ENCODE peak calls at places on chromosomes 16 and 17, in four cellular contexts. C, P, D and M are unnamed samples.

GRCh38 chr17:17849147-17849820 is 12.5 kb upstream of the SREBF1 start:
- DNase-seq in C (peak), P (peak), D (peak), M (peak)

GRCh38 chr17:32588982-32589381 is 102.2 kb downstream of the CDK5R1 start:
- DNase-seq in C (no peak), P (no peak), D (no peak), M (no peak)

GRCh38 chr17:31869031-31869430 is 10.0 kb upstream of the COPRS start:
- DNase-seq in C (no peak), P (no peak), D (no peak), M (no peak)

GRCh38 chr16:85176541-85177447 is 64.5 kb upstream of the CIBAR2 start:
- DNase-seq in C (no peak), P (no peak), D (no peak), M (no peak)

GRCh38 chr17:5800646-5801045 is 216.3 kb upstream of the NLRP1 start:
- DNase-seq in C (no peak), P (no peak), D (no peak), M (no peak)

GRCh38 chr16:88655053-88655732 is 4.3 kb upstream of the CYBA start:
- DNase-seq in C (no peak), P (no peak), D (no peak), M (no peak)

GRCh38 chr17:82399030-82399429 is 19.1 kb upstream of the HEXD start:
- DNase-seq in C (peak), P (no peak), D (no peak), M (no peak)

GRCh38 chr16:73254983-73255382 is 207.1 kb upstream of the ZFHX3 start:
- DNase-seq in C (no peak), P (no peak), D (no peak), M (no peak)

GRCh38 chr16:87822002-87822390 is 47.3 kb downstream of the SLC7A5 start:
- DNase-seq in C (no peak), P (no peak), D (no peak), M (no peak)

GRCh38 chr16:47725188-47725695 is 264.1 kb downstream of the PHKB start:
- DNase-seq in C (no peak), P (no peak), D (no peak), M (no peak)

GRCh38 chr16:17228708-17229055 is 242.1 kb downstream of the XYLT1 start:
- DNase-seq in C (no peak), P (no peak), D (no peak), M (no peak)

GRCh38 chr16:9225527-9226316 is 134.3 kb downstream of the HAPSTR1 start:
- DNase-seq in C (no peak), P (no peak), D (no peak), M (peak)
- TF ChIP-seq CTCF in C (no peak), P (peak), D (no peak), M (no peak)

DNA sequence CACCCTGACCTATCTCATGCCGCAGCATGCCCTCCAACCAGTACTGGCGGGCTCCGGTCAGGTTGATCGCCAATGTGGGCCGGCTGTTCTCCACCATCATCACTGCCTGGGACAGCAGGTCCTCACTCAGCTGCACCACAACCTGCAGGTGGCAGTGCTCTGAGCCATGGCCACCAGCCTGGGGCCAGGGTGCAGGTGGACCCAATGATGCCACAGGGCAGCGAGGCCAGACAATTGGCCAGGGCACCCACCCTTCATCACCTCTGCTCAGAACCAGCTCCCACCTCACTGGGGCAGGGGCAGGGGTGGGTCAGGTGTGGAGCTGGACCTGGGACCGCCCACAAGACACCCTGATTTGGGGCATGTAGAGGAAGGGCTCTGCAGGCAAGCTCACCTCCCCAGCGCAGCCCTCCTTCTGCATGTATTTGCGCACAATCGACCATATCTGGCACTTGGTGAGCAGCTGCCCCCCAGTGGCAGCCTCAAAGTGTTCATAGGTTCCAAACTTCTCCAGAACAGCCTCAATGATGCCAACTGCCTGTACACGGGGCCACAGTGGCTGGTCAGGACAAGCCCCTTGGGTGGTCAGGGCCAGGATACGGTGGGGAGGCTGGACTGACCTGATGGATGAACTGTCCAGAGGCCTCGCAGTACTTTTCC is 4.2 kb downstream of the MATCAP1 start:
- DNase-seq in C (no peak), P (no peak), D (no peak), M (no peak)
- TF ChIP-seq CTCF in C (no peak), P (no peak), D (no peak), M (peak)

GRCh38 chr17:65219707-65220106 is 82.5 kb downstream of the RGS9 start:
- DNase-seq in C (no peak), P (no peak), D (no peak), M (no peak)

GRCh38 chr17:65220732-65221131 is 83.6 kb downstream of the RGS9 start:
- DNase-seq in C (peak), P (no peak), D (no peak), M (no peak)

GRCh38 chr17:65222216-65222738 is 85.1 kb downstream of the RGS9 start:
- DNase-seq in C (peak), P (no peak), D (no peak), M (no peak)

GRCh38 chr17:65218261-65218660 is 81.1 kb downstream of the RGS9 start:
- DNase-seq in C (no peak), P (no peak), D (no peak), M (no peak)

GRCh38 chr17:65219124-65219523 is 82.0 kb downstream of the RGS9 start:
- DNase-seq in C (peak), P (no peak), D (no peak), M (no peak)
- TF ChIP-seq CTCF in C (peak), P (no peak), D (no peak), M (no peak)

GRCh38 chr17:47841488-47842308 is 625 bp upstream of the SCRN2 start:
- DNase-seq in C (no peak), P (no peak), D (no peak), M (no peak)
- TF ChIP-seq CTCF in C (no peak), P (no peak), D (peak), M (no peak)

GRCh38 chr17:37698856-37699255 is 46.0 kb downstream of the HNF1B start:
- DNase-seq in C (no peak), P (no peak), D (no peak), M (no peak)
- TF ChIP-seq CTCF in C (no peak), P (no peak), D (no peak), M (no peak)